ENCODE peak calls at places on chromosomes 1 and 21, in seven cellular contexts. One of them, this sample, is unnamed.
A peak's percentile ranks its signal among the peaks of the same experiment; 100 is the strongest.

GRCh38 chr1:208369050-208369449 is 124.9 kb upstream of the PLXNA2 start:
- DNase-seq in amniotic stem cell: no peak
- DNase-seq in endothelial cell of umbilical vein: no peak
- DNase-seq in KG1: no peak
- DNase-seq in substantia nigra: no peak
- DNase-seq in activated T-cell treated with anti-CD3 and anti-CD28 coated beads, Interleukin-2, amount 50 U/mL, for 72 hours: no peak
- DNase-seq in stimulated activated CD4-positive, alpha-beta T cell treated with anti-CD3 and anti-CD28 coated beads, Interleukin-2, amount 100 ng/mL, for 24 hours: no peak
- DNase-seq in this sample: no peak

GRCh38 chr1:60265560-60266535 is 192.3 kb upstream of the C1orf87 start:
- DNase-seq in substantia nigra: no peak
- DNase-seq in stimulated activated CD4-positive, alpha-beta T cell treated with anti-CD3 and anti-CD28 coated beads, Interleukin-2, amount 100 ng/mL, for 24 hours: no peak
- DNase-seq in activated T-cell treated with anti-CD3 and anti-CD28 coated beads, Interleukin-2, amount 50 U/mL, for 72 hours: no peak
- DNase-seq in amniotic stem cell: no peak
- DNase-seq in endothelial cell of umbilical vein: no peak
- DNase-seq in KG1: no peak
- DNase-seq in this sample: no peak

GRCh38 chr21:36321325-36322082 is 1.5 kb downstream of the MORC3 start:
- DNase-seq in endothelial cell of umbilical vein: peak; percentile 78
- DNase-seq in stimulated activated CD4-positive, alpha-beta T cell treated with anti-CD3 and anti-CD28 coated beads, Interleukin-2, amount 100 ng/mL, for 24 hours: no peak
- DNase-seq in amniotic stem cell: no peak
- DNase-seq in activated T-cell treated with anti-CD3 and anti-CD28 coated beads, Interleukin-2, amount 50 U/mL, for 72 hours: no peak
- DNase-seq in KG1: peak; percentile 33
- DNase-seq in substantia nigra: no peak
- DNase-seq in this sample: peak; percentile 20

GRCh38 chr1:113617438-113618141 is 141.7 kb downstream of the PHTF1 start:
- DNase-seq in activated T-cell treated with anti-CD3 and anti-CD28 coated beads, Interleukin-2, amount 50 U/mL, for 72 hours: no peak
- DNase-seq in KG1: no peak
- DNase-seq in substantia nigra: no peak
- DNase-seq in endothelial cell of umbilical vein: no peak
- DNase-seq in amniotic stem cell: no peak
- DNase-seq in stimulated activated CD4-positive, alpha-beta T cell treated with anti-CD3 and anti-CD28 coated beads, Interleukin-2, amount 100 ng/mL, for 24 hours: no peak
- DNase-seq in this sample: no peak

GRCh38 chr1:161727343-161727924 is 6.1 kb downstream of the FCRLB start:
- DNase-seq in amniotic stem cell: no peak
- DNase-seq in stimulated activated CD4-positive, alpha-beta T cell treated with anti-CD3 and anti-CD28 coated beads, Interleukin-2, amount 100 ng/mL, for 24 hours: peak; percentile 34
- DNase-seq in activated T-cell treated with anti-CD3 and anti-CD28 coated beads, Interleukin-2, amount 50 U/mL, for 72 hours: peak; percentile 48
- DNase-seq in endothelial cell of umbilical vein: no peak
- DNase-seq in KG1: peak; percentile 26
- DNase-seq in substantia nigra: no peak
- DNase-seq in this sample: no peak

GRCh38 chr1:67801903-67802302 is 31.4 kb downstream of the GNG12 start:
- DNase-seq in activated T-cell treated with anti-CD3 and anti-CD28 coated beads, Interleukin-2, amount 50 U/mL, for 72 hours: no peak
- DNase-seq in amniotic stem cell: no peak
- DNase-seq in stimulated activated CD4-positive, alpha-beta T cell treated with anti-CD3 and anti-CD28 coated beads, Interleukin-2, amount 100 ng/mL, for 24 hours: no peak
- DNase-seq in endothelial cell of umbilical vein: no peak
- DNase-seq in KG1: no peak
- DNase-seq in substantia nigra: no peak
- DNase-seq in this sample: no peak

GRCh38 chr21:41802684-41803083 is 35.8 kb upstream of the RIPK4 start:
- DNase-seq in stimulated activated CD4-positive, alpha-beta T cell treated with anti-CD3 and anti-CD28 coated beads, Interleukin-2, amount 100 ng/mL, for 24 hours: no peak
- DNase-seq in activated T-cell treated with anti-CD3 and anti-CD28 coated beads, Interleukin-2, amount 50 U/mL, for 72 hours: no peak
- DNase-seq in substantia nigra: peak; percentile 63
- DNase-seq in endothelial cell of umbilical vein: no peak
- DNase-seq in KG1: no peak
- DNase-seq in amniotic stem cell: no peak
- DNase-seq in this sample: peak; percentile 80

GRCh38 chr21:42063578-42064521 is 7.3 kb upstream of the UMODL1 start:
- DNase-seq in substantia nigra: no peak
- DNase-seq in stimulated activated CD4-positive, alpha-beta T cell treated with anti-CD3 and anti-CD28 coated beads, Interleukin-2, amount 100 ng/mL, for 24 hours: peak; percentile 54
- DNase-seq in endothelial cell of umbilical vein: no peak
- DNase-seq in activated T-cell treated with anti-CD3 and anti-CD28 coated beads, Interleukin-2, amount 50 U/mL, for 72 hours: peak; percentile 79
- DNase-seq in amniotic stem cell: no peak
- DNase-seq in KG1: peak; percentile 57
- DNase-seq in this sample: no peak

GRCh38 chr1:74908131-74908530 is 175.2 kb downstream of the TYW3 start:
- DNase-seq in substantia nigra: no peak
- DNase-seq in KG1: no peak
- DNase-seq in endothelial cell of umbilical vein: no peak
- DNase-seq in stimulated activated CD4-positive, alpha-beta T cell treated with anti-CD3 and anti-CD28 coated beads, Interleukin-2, amount 100 ng/mL, for 24 hours: no peak
- DNase-seq in amniotic stem cell: no peak
- DNase-seq in activated T-cell treated with anti-CD3 and anti-CD28 coated beads, Interleukin-2, amount 50 U/mL, for 72 hours: no peak
- DNase-seq in this sample: no peak

GRCh38 chr1:170267317-170267716 is 121.6 kb downstream of the NTMT2 start:
- DNase-seq in activated T-cell treated with anti-CD3 and anti-CD28 coated beads, Interleukin-2, amount 50 U/mL, for 72 hours: no peak
- DNase-seq in substantia nigra: no peak
- DNase-seq in endothelial cell of umbilical vein: no peak
- DNase-seq in amniotic stem cell: no peak
- DNase-seq in KG1: no peak
- DNase-seq in stimulated activated CD4-positive, alpha-beta T cell treated with anti-CD3 and anti-CD28 coated beads, Interleukin-2, amount 100 ng/mL, for 24 hours: no peak
- DNase-seq in this sample: no peak

GRCh38 chr1:52569333-52570265 is 16.7 kb upstream of the TUT4 start:
- DNase-seq in endothelial cell of umbilical vein: peak; percentile 76
- DNase-seq in substantia nigra: no peak
- DNase-seq in stimulated activated CD4-positive, alpha-beta T cell treated with anti-CD3 and anti-CD28 coated beads, Interleukin-2, amount 100 ng/mL, for 24 hours: no peak
- DNase-seq in KG1: peak; percentile 69
- DNase-seq in amniotic stem cell: no peak
- DNase-seq in activated T-cell treated with anti-CD3 and anti-CD28 coated beads, Interleukin-2, amount 50 U/mL, for 72 hours: no peak
- DNase-seq in this sample: no peak

GRCh38 chr1:167416506-167416905 is 101.8 kb downstream of the CD247 start:
- DNase-seq in amniotic stem cell: no peak
- DNase-seq in substantia nigra: no peak
- DNase-seq in endothelial cell of umbilical vein: no peak
- DNase-seq in stimulated activated CD4-positive, alpha-beta T cell treated with anti-CD3 and anti-CD28 coated beads, Interleukin-2, amount 100 ng/mL, for 24 hours: no peak
- DNase-seq in KG1: no peak
- DNase-seq in activated T-cell treated with anti-CD3 and anti-CD28 coated beads, Interleukin-2, amount 50 U/mL, for 72 hours: no peak
- DNase-seq in this sample: no peak

GRCh38 chr1:7549277-7549676 is 221.8 kb upstream of the VAMP3 start:
- DNase-seq in stimulated activated CD4-positive, alpha-beta T cell treated with anti-CD3 and anti-CD28 coated beads, Interleukin-2, amount 100 ng/mL, for 24 hours: peak; percentile 24
- DNase-seq in endothelial cell of umbilical vein: peak; percentile 84
- DNase-seq in amniotic stem cell: peak; percentile 74
- DNase-seq in substantia nigra: no peak
- DNase-seq in activated T-cell treated with anti-CD3 and anti-CD28 coated beads, Interleukin-2, amount 50 U/mL, for 72 hours: peak; percentile 76
- DNase-seq in KG1: no peak
- DNase-seq in this sample: no peak

GRCh38 chr1:198141668-198142351 is 15.0 kb upstream of the NEK7 start:
- DNase-seq in activated T-cell treated with anti-CD3 and anti-CD28 coated beads, Interleukin-2, amount 50 U/mL, for 72 hours: no peak
- DNase-seq in amniotic stem cell: no peak
- DNase-seq in stimulated activated CD4-positive, alpha-beta T cell treated with anti-CD3 and anti-CD28 coated beads, Interleukin-2, amount 100 ng/mL, for 24 hours: no peak
- DNase-seq in KG1: no peak
- DNase-seq in substantia nigra: no peak
- DNase-seq in endothelial cell of umbilical vein: no peak
- DNase-seq in this sample: no peak

GRCh38 chr1:245583575-245584330 is 429.0 kb downstream of the KIF26B start:
- DNase-seq in activated T-cell treated with anti-CD3 and anti-CD28 coated beads, Interleukin-2, amount 50 U/mL, for 72 hours: no peak
- DNase-seq in stimulated activated CD4-positive, alpha-beta T cell treated with anti-CD3 and anti-CD28 coated beads, Interleukin-2, amount 100 ng/mL, for 24 hours: no peak
- DNase-seq in amniotic stem cell: no peak
- DNase-seq in substantia nigra: no peak
- DNase-seq in endothelial cell of umbilical vein: no peak
- DNase-seq in KG1: no peak
- DNase-seq in this sample: no peak

GRCh38 chr1:209805875-209806760 is at the start of gene IRF6:
- DNase-seq in activated T-cell treated with anti-CD3 and anti-CD28 coated beads, Interleukin-2, amount 50 U/mL, for 72 hours: peak; percentile 66
- DNase-seq in substantia nigra: peak; percentile 10
- DNase-seq in stimulated activated CD4-positive, alpha-beta T cell treated with anti-CD3 and anti-CD28 coated beads, Interleukin-2, amount 100 ng/mL, for 24 hours: peak; percentile 61
- DNase-seq in endothelial cell of umbilical vein: peak; percentile 87
- DNase-seq in amniotic stem cell: peak; percentile 62
- DNase-seq in KG1: no peak
- DNase-seq in this sample: no peak

GRCh38 chr21:21612446-21612845 is 614.2 kb downstream of the NCAM2 start:
- DNase-seq in endothelial cell of umbilical vein: peak; percentile 47
- DNase-seq in substantia nigra: no peak
- DNase-seq in stimulated activated CD4-positive, alpha-beta T cell treated with anti-CD3 and anti-CD28 coated beads, Interleukin-2, amount 100 ng/mL, for 24 hours: no peak
- DNase-seq in activated T-cell treated with anti-CD3 and anti-CD28 coated beads, Interleukin-2, amount 50 U/mL, for 72 hours: no peak
- DNase-seq in amniotic stem cell: peak; percentile 51
- DNase-seq in KG1: no peak
- DNase-seq in this sample: no peak

GRCh38 chr1:201552941-201553341 is 14.0 kb downstream of the NAV1 start:
- DNase-seq in activated T-cell treated with anti-CD3 and anti-CD28 coated beads, Interleukin-2, amount 50 U/mL, for 72 hours: no peak
- DNase-seq in amniotic stem cell: no peak
- DNase-seq in stimulated activated CD4-positive, alpha-beta T cell treated with anti-CD3 and anti-CD28 coated beads, Interleukin-2, amount 100 ng/mL, for 24 hours: no peak
- DNase-seq in substantia nigra: peak; percentile 45
- DNase-seq in KG1: no peak
- DNase-seq in endothelial cell of umbilical vein: no peak
- DNase-seq in this sample: peak; percentile 44

GRCh38 chr1:211577826-211578639 is 928 bp downstream of the SLC30A1 start:
- DNase-seq in KG1: no peak
- DNase-seq in amniotic stem cell: peak; percentile 47
- DNase-seq in activated T-cell treated with anti-CD3 and anti-CD28 coated beads, Interleukin-2, amount 50 U/mL, for 72 hours: peak; percentile 83
- DNase-seq in stimulated activated CD4-positive, alpha-beta T cell treated with anti-CD3 and anti-CD28 coated beads, Interleukin-2, amount 100 ng/mL, for 24 hours: peak; percentile 74
- DNase-seq in endothelial cell of umbilical vein: peak; percentile 74
- DNase-seq in substantia nigra: peak; percentile 58
- DNase-seq in this sample: peak; percentile 52

GRCh38 chr1:195663549-195664280 is 944.5 kb downstream of the KCNT2 start:
- DNase-seq in endothelial cell of umbilical vein: no peak
- DNase-seq in amniotic stem cell: peak; percentile 41
- DNase-seq in stimulated activated CD4-positive, alpha-beta T cell treated with anti-CD3 and anti-CD28 coated beads, Interleukin-2, amount 100 ng/mL, for 24 hours: no peak
- DNase-seq in KG1: no peak
- DNase-seq in activated T-cell treated with anti-CD3 and anti-CD28 coated beads, Interleukin-2, amount 50 U/mL, for 72 hours: no peak
- DNase-seq in substantia nigra: no peak
- DNase-seq in this sample: no peak

GRCh38 chr1:109171646-109172045 is 42.1 kb upstream of the SARS1 start:
- DNase-seq in activated T-cell treated with anti-CD3 and anti-CD28 coated beads, Interleukin-2, amount 50 U/mL, for 72 hours: no peak
- DNase-seq in stimulated activated CD4-positive, alpha-beta T cell treated with anti-CD3 and anti-CD28 coated beads, Interleukin-2, amount 100 ng/mL, for 24 hours: no peak
- DNase-seq in amniotic stem cell: no peak
- DNase-seq in KG1: no peak
- DNase-seq in substantia nigra: no peak
- DNase-seq in endothelial cell of umbilical vein: no peak
- DNase-seq in this sample: no peak

GRCh38 chr1:163071381-163072255 is 2.5 kb downstream of the RGS4 start:
- DNase-seq in amniotic stem cell: peak; percentile 85
- DNase-seq in substantia nigra: peak; percentile 10
- DNase-seq in stimulated activated CD4-positive, alpha-beta T cell treated with anti-CD3 and anti-CD28 coated beads, Interleukin-2, amount 100 ng/mL, for 24 hours: peak; percentile 28
- DNase-seq in KG1: no peak
- DNase-seq in endothelial cell of umbilical vein: peak; percentile 88
- DNase-seq in activated T-cell treated with anti-CD3 and anti-CD28 coated beads, Interleukin-2, amount 50 U/mL, for 72 hours: peak; percentile 36
- DNase-seq in this sample: peak; percentile 2

GRCh38 chr1:165928075-165928731 is 100.8 kb downstream of the UCK2 start:
- DNase-seq in activated T-cell treated with anti-CD3 and anti-CD28 coated beads, Interleukin-2, amount 50 U/mL, for 72 hours: peak; percentile 38
- DNase-seq in endothelial cell of umbilical vein: peak; percentile 43
- DNase-seq in KG1: peak; percentile 27
- DNase-seq in substantia nigra: peak; percentile 15
- DNase-seq in amniotic stem cell: peak; percentile 36
- DNase-seq in stimulated activated CD4-positive, alpha-beta T cell treated with anti-CD3 and anti-CD28 coated beads, Interleukin-2, amount 100 ng/mL, for 24 hours: peak; percentile 43
- DNase-seq in this sample: peak; percentile 51

GRCh38 chr1:12085643-12086260 is 22.6 kb downstream of the TNFRSF8 start:
- DNase-seq in endothelial cell of umbilical vein: no peak
- DNase-seq in substantia nigra: no peak
- DNase-seq in stimulated activated CD4-positive, alpha-beta T cell treated with anti-CD3 and anti-CD28 coated beads, Interleukin-2, amount 100 ng/mL, for 24 hours: no peak
- DNase-seq in activated T-cell treated with anti-CD3 and anti-CD28 coated beads, Interleukin-2, amount 50 U/mL, for 72 hours: no peak
- DNase-seq in amniotic stem cell: no peak
- DNase-seq in KG1: no peak
- DNase-seq in this sample: no peak

GRCh38 chr1:1554926-1555915 is 14.8 kb upstream of the TMEM240 start:
- DNase-seq in stimulated activated CD4-positive, alpha-beta T cell treated with anti-CD3 and anti-CD28 coated beads, Interleukin-2, amount 100 ng/mL, for 24 hours: no peak
- DNase-seq in endothelial cell of umbilical vein: peak; percentile 20
- DNase-seq in activated T-cell treated with anti-CD3 and anti-CD28 coated beads, Interleukin-2, amount 50 U/mL, for 72 hours: no peak
- DNase-seq in substantia nigra: no peak
- DNase-seq in amniotic stem cell: no peak
- DNase-seq in KG1: no peak
- DNase-seq in this sample: no peak

GRCh38 chr1:56215086-56215485 is 364.3 kb downstream of the PLPP3 start:
- DNase-seq in substantia nigra: no peak
- DNase-seq in KG1: no peak
- DNase-seq in amniotic stem cell: no peak
- DNase-seq in activated T-cell treated with anti-CD3 and anti-CD28 coated beads, Interleukin-2, amount 50 U/mL, for 72 hours: no peak
- DNase-seq in stimulated activated CD4-positive, alpha-beta T cell treated with anti-CD3 and anti-CD28 coated beads, Interleukin-2, amount 100 ng/mL, for 24 hours: no peak
- DNase-seq in endothelial cell of umbilical vein: no peak
- DNase-seq in this sample: no peak

GRCh38 chr21:29434081-29434480 is 135.4 kb downstream of the BACH1 start:
- DNase-seq in amniotic stem cell: no peak
- DNase-seq in endothelial cell of umbilical vein: no peak
- DNase-seq in substantia nigra: no peak
- DNase-seq in stimulated activated CD4-positive, alpha-beta T cell treated with anti-CD3 and anti-CD28 coated beads, Interleukin-2, amount 100 ng/mL, for 24 hours: peak; percentile 21
- DNase-seq in KG1: no peak
- DNase-seq in activated T-cell treated with anti-CD3 and anti-CD28 coated beads, Interleukin-2, amount 50 U/mL, for 72 hours: peak; percentile 14
- DNase-seq in this sample: no peak

GRCh38 chr1:28123461-28123961 is 35.1 kb upstream of the EYA3 start:
- DNase-seq in endothelial cell of umbilical vein: no peak
- DNase-seq in substantia nigra: no peak
- DNase-seq in activated T-cell treated with anti-CD3 and anti-CD28 coated beads, Interleukin-2, amount 50 U/mL, for 72 hours: no peak
- DNase-seq in KG1: no peak
- DNase-seq in amniotic stem cell: no peak
- DNase-seq in stimulated activated CD4-positive, alpha-beta T cell treated with anti-CD3 and anti-CD28 coated beads, Interleukin-2, amount 100 ng/mL, for 24 hours: no peak
- DNase-seq in this sample: no peak

GRCh38 chr1:167136191-167136614 is 42.3 kb downstream of the STYXL2 start:
- DNase-seq in activated T-cell treated with anti-CD3 and anti-CD28 coated beads, Interleukin-2, amount 50 U/mL, for 72 hours: no peak
- DNase-seq in KG1: no peak
- DNase-seq in amniotic stem cell: no peak
- DNase-seq in stimulated activated CD4-positive, alpha-beta T cell treated with anti-CD3 and anti-CD28 coated beads, Interleukin-2, amount 100 ng/mL, for 24 hours: no peak
- DNase-seq in substantia nigra: no peak
- DNase-seq in endothelial cell of umbilical vein: no peak
- DNase-seq in this sample: no peak

GRCh38 chr1:39110325-39110851 is 84.2 kb downstream of the NDUFS5 start:
- DNase-seq in stimulated activated CD4-positive, alpha-beta T cell treated with anti-CD3 and anti-CD28 coated beads, Interleukin-2, amount 100 ng/mL, for 24 hours: no peak
- DNase-seq in endothelial cell of umbilical vein: peak; percentile 87
- DNase-seq in KG1: no peak
- DNase-seq in activated T-cell treated with anti-CD3 and anti-CD28 coated beads, Interleukin-2, amount 50 U/mL, for 72 hours: no peak
- DNase-seq in substantia nigra: no peak
- DNase-seq in amniotic stem cell: no peak
- DNase-seq in this sample: peak; percentile 12

GRCh38 chr1:2068951-2069350 is 18.7 kb downstream of the PRKCZ start:
- DNase-seq in stimulated activated CD4-positive, alpha-beta T cell treated with anti-CD3 and anti-CD28 coated beads, Interleukin-2, amount 100 ng/mL, for 24 hours: no peak
- DNase-seq in substantia nigra: no peak
- DNase-seq in amniotic stem cell: no peak
- DNase-seq in activated T-cell treated with anti-CD3 and anti-CD28 coated beads, Interleukin-2, amount 50 U/mL, for 72 hours: no peak
- DNase-seq in KG1: no peak
- DNase-seq in endothelial cell of umbilical vein: no peak
- DNase-seq in this sample: no peak

GRCh38 chr1:82931051-82931450 is 1067.9 kb downstream of the TTLL7 start:
- DNase-seq in substantia nigra: no peak
- DNase-seq in endothelial cell of umbilical vein: peak; percentile 72
- DNase-seq in activated T-cell treated with anti-CD3 and anti-CD28 coated beads, Interleukin-2, amount 50 U/mL, for 72 hours: no peak
- DNase-seq in KG1: no peak
- DNase-seq in stimulated activated CD4-positive, alpha-beta T cell treated with anti-CD3 and anti-CD28 coated beads, Interleukin-2, amount 100 ng/mL, for 24 hours: no peak
- DNase-seq in amniotic stem cell: no peak
- DNase-seq in this sample: no peak

GRCh38 chr1:85366391-85366790 is 90.0 kb upstream of the BCL10 start:
- DNase-seq in activated T-cell treated with anti-CD3 and anti-CD28 coated beads, Interleukin-2, amount 50 U/mL, for 72 hours: no peak
- DNase-seq in KG1: no peak
- DNase-seq in stimulated activated CD4-positive, alpha-beta T cell treated with anti-CD3 and anti-CD28 coated beads, Interleukin-2, amount 100 ng/mL, for 24 hours: no peak
- DNase-seq in amniotic stem cell: peak; percentile 61
- DNase-seq in substantia nigra: no peak
- DNase-seq in endothelial cell of umbilical vein: peak; percentile 63
- DNase-seq in this sample: no peak

GRCh38 chr21:25878334-25878733 is 143.6 kb downstream of the GABPA start:
- DNase-seq in endothelial cell of umbilical vein: no peak
- DNase-seq in stimulated activated CD4-positive, alpha-beta T cell treated with anti-CD3 and anti-CD28 coated beads, Interleukin-2, amount 100 ng/mL, for 24 hours: no peak
- DNase-seq in KG1: no peak
- DNase-seq in amniotic stem cell: no peak
- DNase-seq in activated T-cell treated with anti-CD3 and anti-CD28 coated beads, Interleukin-2, amount 50 U/mL, for 72 hours: no peak
- DNase-seq in substantia nigra: no peak
- DNase-seq in this sample: no peak

GRCh38 chr1:160076295-160076694 is 5.0 kb upstream of the KCNJ9 start:
- DNase-seq in activated T-cell treated with anti-CD3 and anti-CD28 coated beads, Interleukin-2, amount 50 U/mL, for 72 hours: no peak
- DNase-seq in amniotic stem cell: no peak
- DNase-seq in substantia nigra: no peak
- DNase-seq in stimulated activated CD4-positive, alpha-beta T cell treated with anti-CD3 and anti-CD28 coated beads, Interleukin-2, amount 100 ng/mL, for 24 hours: no peak
- DNase-seq in KG1: no peak
- DNase-seq in endothelial cell of umbilical vein: no peak
- DNase-seq in this sample: no peak

GRCh38 chr1:18661404-18662285 is 31.0 kb downstream of the PAX7 start:
- DNase-seq in stimulated activated CD4-positive, alpha-beta T cell treated with anti-CD3 and anti-CD28 coated beads, Interleukin-2, amount 100 ng/mL, for 24 hours: no peak
- DNase-seq in endothelial cell of umbilical vein: no peak
- DNase-seq in substantia nigra: no peak
- DNase-seq in amniotic stem cell: no peak
- DNase-seq in KG1: no peak
- DNase-seq in activated T-cell treated with anti-CD3 and anti-CD28 coated beads, Interleukin-2, amount 50 U/mL, for 72 hours: no peak
- DNase-seq in this sample: no peak